ENCODE peak calls at places on chromosomes 6 and 20, in ten cellular contexts. F is cardiac muscle cell; M is NCI-H526 treated with DMSO at 0.1 percent for 48 hours; K is activated T-helper 1 cell treated with anti-CD3 and anti-CD28 coated beads, Interleukin-12 subunit alpha, Interleukin-12 subunit beta, Interleukin-2, Interleukin-4 antibody, amounts not matched to agents 30 ng/mL and 10 ng/mL and 1 ng/mL, durations not matched to agents 14 hours and 24 hours and 36 hours; V is ACHN; P is HEK293T; R is GM13976; L is NCI-H2171; X is suprapubic skin; Q is T-helper 9 cell. E is an unnamed sample.

GRCh38 chr6:2791124-2792050 is 26.2 kb downstream of the WRNIP1 start:
- DNase-seq in F (peak; percentile 87), M (peak; percentile 13), K (peak; percentile 46), V (peak; percentile 77), P (peak; percentile 72), R (peak; percentile 74), L (peak; percentile 41), X (no peak), Q (peak; percentile 16), E (peak; percentile 25)

GRCh38 chr6:42136508-42137191 is 5.8 kb downstream of the C6orf132 start:
- DNase-seq in F (peak; percentile 55), M (no peak), K (no peak), V (peak; percentile 71), P (peak; percentile 34), R (peak; percentile 85), L (no peak), X (no peak), Q (no peak), E (peak; percentile 95)

GRCh38 chr6:148239777-148240462 is 102.7 kb upstream of the SASH1 start:
- DNase-seq in F (no peak), M (no peak), K (no peak), V (no peak), P (no peak), R (no peak), L (no peak), X (no peak), Q (no peak), E (no peak)

GRCh38 chr6:169675011-169675410 is 26.8 kb downstream of the WDR27 start:
- DNase-seq in F (no peak), M (no peak), K (no peak), V (no peak), P (no peak), R (no peak), L (no peak), X (no peak), Q (no peak), E (no peak)

GRCh38 chr20:41774291-41774690 is 156.1 kb upstream of the CHD6 start:
- DNase-seq in F (no peak), M (no peak), K (no peak), V (no peak), P (no peak), R (no peak), L (no peak), X (no peak), Q (no peak), E (no peak)

GRCh38 chr6:133062077-133062476 is 179.1 kb upstream of the EYA4 start:
- DNase-seq in F (peak; percentile 91), M (no peak), K (no peak), V (no peak), P (no peak), R (no peak), L (no peak), X (no peak), Q (no peak), E (no peak)

GRCh38 chr6:138157986-138158638 is 3.6 kb upstream of the ARFGEF3 start:
- DNase-seq in F (peak; percentile 7), M (no peak), K (no peak), V (no peak), P (no peak), R (no peak), L (no peak), X (no peak), Q (no peak), E (no peak)

GRCh38 chr6:158698876-158699440 is 49.1 kb downstream of the SYTL3 start:
- DNase-seq in F (no peak), M (no peak), K (no peak), V (no peak), P (no peak), R (no peak), L (no peak), X (no peak), Q (no peak), E (no peak)

GRCh38 chr20:34559311-34560140 is 1.0 kb downstream of the MAP1LC3A start:
- DNase-seq in F (peak; percentile 26), M (no peak), K (no peak), V (no peak), P (no peak), R (no peak), L (no peak), X (no peak), Q (peak; percentile 12), E (no peak)

GRCh38 chr6:45655630-45656422 is 278.1 kb upstream of the SUPT3H start:
- DNase-seq in F (peak; percentile 92), M (no peak), K (no peak), V (peak; percentile 98), P (no peak), R (no peak), L (no peak), X (peak; percentile 41), Q (no peak), E (no peak)

GRCh38 chr6:90654806-90655205 is 67.9 kb upstream of the MAP3K7 start:
- DNase-seq in F (no peak), M (no peak), K (no peak), V (no peak), P (no peak), R (no peak), L (no peak), X (no peak), Q (no peak), E (no peak)

GRCh38 chr6:159390384-159390783 is 221.2 kb downstream of the FNDC1 start:
- DNase-seq in F (peak; percentile 87), M (no peak), K (no peak), V (no peak), P (no peak), R (no peak), L (no peak), X (no peak), Q (no peak), E (no peak)

GRCh38 chr20:49187330-49188100 is 619 bp downstream of the STAU1 start:
- DNase-seq in F (peak; percentile 4), M (peak; percentile 56), K (peak; percentile 13), V (no peak), P (no peak), R (peak; percentile 73), L (peak; percentile 31), X (no peak), Q (no peak), E (no peak)

GRCh38 chr6:21238208-21238607 is 355.3 kb upstream of the SOX4 start:
- DNase-seq in F (no peak), M (no peak), K (no peak), V (no peak), P (no peak), R (no peak), L (no peak), X (no peak), Q (no peak), E (no peak)

GRCh38 chr6:106114492-106114891 is 28.4 kb downstream of the PRDM1 start:
- DNase-seq in F (no peak), M (no peak), K (peak; percentile 47), V (no peak), P (no peak), R (peak; percentile 60), L (no peak), X (no peak), Q (no peak), E (no peak)

GRCh38 chr6:4808396-4808795 is 32.2 kb downstream of the CDYL start:
- DNase-seq in F (no peak), M (no peak), K (no peak), V (no peak), P (no peak), R (no peak), L (no peak), X (no peak), Q (no peak), E (no peak)

GRCh38 chr20:61434361-61434781 is 182.3 kb downstream of the CDH4 start:
- DNase-seq in F (peak; percentile 6), M (no peak), K (no peak), V (no peak), P (peak; percentile 13), R (no peak), L (no peak), X (no peak), Q (no peak), E (no peak)

GRCh38 chr6:3500262-3501001 is 43.6 kb upstream of the SLC22A23 start:
- DNase-seq in F (no peak), M (no peak), K (no peak), V (no peak), P (no peak), R (no peak), L (peak; percentile 34), X (no peak), Q (no peak), E (no peak)

GRCh38 chr20:62708591-62709536 is at the start of gene NTSR1:
- DNase-seq in F (no peak), M (no peak), K (no peak), V (no peak), P (no peak), R (no peak), L (peak; percentile 33), X (no peak), Q (no peak), E (peak; percentile 15)

GRCh38 chr6:137801352-137802088 is 65.5 kb upstream of the TNFAIP3 start:
- DNase-seq in F (no peak), M (no peak), K (no peak), V (no peak), P (no peak), R (no peak), L (no peak), X (no peak), Q (no peak), E (no peak)

GRCh38 chr20:19497064-19497463 is 261.0 kb upstream of the RIN2 start:
- DNase-seq in F (no peak), M (no peak), K (no peak), V (no peak), P (no peak), R (no peak), L (no peak), X (no peak), Q (no peak), E (no peak)

GRCh38 chr6:158015545-158015944 is 33.9 kb downstream of the SYNJ2 start:
- DNase-seq in F (no peak), M (no peak), K (no peak), V (no peak), P (no peak), R (no peak), L (no peak), X (no peak), Q (no peak), E (no peak)

GRCh38 chr6:53771780-53772624 is 22.8 kb upstream of the LRRC1 start:
- DNase-seq in F (no peak), M (no peak), K (no peak), V (no peak), P (no peak), R (no peak), L (peak; percentile 92), X (no peak), Q (no peak), E (no peak)

GRCh38 chr20:11791316-11792228 is 126.1 kb upstream of the BTBD3 start:
- DNase-seq in F (no peak), M (no peak), K (no peak), V (no peak), P (peak; percentile 53), R (no peak), L (no peak), X (no peak), Q (no peak), E (no peak)

GRCh38 chr20:58512808-58513552 is 2.2 kb downstream of the APCDD1L start:
- DNase-seq in F (peak; percentile 7), M (no peak), K (no peak), V (no peak), P (no peak), R (no peak), L (no peak), X (no peak), Q (no peak), E (no peak)

GRCh38 chr6:79280756-79281155 is 46.3 kb upstream of the HMGN3 start:
- DNase-seq in F (no peak), M (no peak), K (no peak), V (peak; percentile 42), P (no peak), R (no peak), L (no peak), X (no peak), Q (no peak), E (no peak)

GRCh38 chr20:23684261-23684660 is 4.6 kb downstream of the CST4 start:
- DNase-seq in F (no peak), M (no peak), K (no peak), V (no peak), P (no peak), R (no peak), L (no peak), X (no peak), Q (no peak), E (no peak)

GRCh38 chr6:167706313-167707109 is 120.2 kb upstream of the AFDN start:
- DNase-seq in F (peak; percentile 34), M (no peak), K (peak; percentile 77), V (no peak), P (no peak), R (peak; percentile 77), L (no peak), X (peak; percentile 52), Q (peak; percentile 31), E (no peak)